ENCODE peak calls at places on chromosomes 6 and 20, in nine cellular contexts. G, D, L, N, Y, H, Z, W and M are unnamed samples.

GRCh38 chr6:142902636-142903053 is 42.3 kb downstream of the HIVEP2 start:
- DNase-seq in D (peak), N (peak), W (peak), L (peak), Z (peak), G (peak), H (peak), Y (peak), M (peak)

GRCh38 chr6:40165036-40165709 is 230.9 kb upstream of the MOCS1 start:
- DNase-seq in Z (no peak), N (no peak), L (no peak), H (no peak), G (no peak), D (no peak), Y (no peak), W (no peak), M (no peak)

GRCh38 chr6:150238294-150238693 is 95.5 kb downstream of the PPP1R14C start:
- DNase-seq in H (no peak), W (no peak), D (peak), G (no peak), Z (peak), N (peak), L (peak), Y (peak), M (no peak)

GRCh38 chr20:58174708-58175287 is 53.7 kb downstream of the ANKRD60 start:
- DNase-seq in W (no peak), G (no peak), H (no peak), N (no peak), D (peak), Z (peak), L (no peak), Y (no peak), M (no peak)

GRCh38 chr20:2545594-2545993 is 9.2 kb downstream of the TMC2 start:
- DNase-seq in W (no peak), Z (no peak), Y (no peak), H (no peak), G (no peak), L (no peak), N (no peak), D (no peak), M (no peak)

GRCh38 chr6:16766043-16766521 is 4.8 kb upstream of the ATXN1 start:
- DNase-seq in L (peak), G (peak), Z (peak), N (no peak), D (no peak), H (peak), Y (no peak), W (peak), M (peak)

GRCh38 chr6:101722991-101723579 is 329.6 kb downstream of the GRIK2 start:
- DNase-seq in L (peak), G (peak), Z (no peak), W (peak), Y (no peak), D (no peak), N (no peak), H (no peak), M (peak)

GRCh38 chr6:133977983-133978895 is 25.2 kb downstream of the TBPL1 start:
- DNase-seq in H (no peak), Y (no peak), L (peak), D (no peak), Z (no peak), G (peak), N (no peak), W (peak), M (peak)

GRCh38 chr6:155075938-155076337 is 80.8 kb downstream of the TIAM2 start:
- DNase-seq in H (peak), W (no peak), D (no peak), Y (no peak), G (no peak), N (no peak), L (no peak), Z (no peak), M (no peak)

GRCh38 chr20:36676701-36677421 is 30.9 kb upstream of the SLA2 start:
- DNase-seq in N (no peak), G (no peak), H (no peak), L (no peak), W (peak), Y (no peak), D (no peak), Z (no peak), M (no peak)

GRCh38 chr6:15901141-15902115 is 227.5 kb upstream of the MYLIP start:
- DNase-seq in Z (peak), N (peak), D (no peak), G (no peak), Y (no peak), W (no peak), H (peak), L (peak), M (peak)

GRCh38 chr6:38155144-38155543 is 335.6 kb downstream of the ZFAND3 start:
- DNase-seq in G (peak), N (no peak), D (no peak), W (peak), Z (no peak), L (no peak), H (no peak), Y (no peak), M (no peak)

GRCh38 chr20:54772931-54773642 is 297.7 kb downstream of the DOK5 start:
- DNase-seq in H (no peak), W (no peak), L (no peak), D (no peak), G (no peak), Y (no peak), Z (no peak), N (no peak), M (no peak)

GRCh38 chr6:53309059-53309896 is 39.5 kb downstream of the ELOVL5 start:
- DNase-seq in D (no peak), G (no peak), N (peak), W (peak), L (no peak), Y (no peak), Z (no peak), H (no peak), M (peak)

GRCh38 chr6:88963139-88964090 is at the start of gene RNGTT:
- DNase-seq in G (peak), W (peak), N (peak), L (peak), Z (peak), D (peak), H (peak), Y (peak), M (peak)